ENCODE peak calls at places on chromosomes 3 and 15, in ten cellular contexts. Y, R, N, C, E, S, J, A, P and G are unnamed samples.

GRCh38 chr3:149542375-149543312 is 68.1 kb downstream of the TM4SF4 start:
- DNase-seq in J (no peak), P (peak), C (peak), S (peak), E (no peak), N (no peak), Y (no peak), R (no peak), A (peak), G (peak)

GRCh38 chr3:194852836-194853508 is 167.3 kb downstream of the FAM43A start:
- DNase-seq in P (no peak), Y (no peak), R (peak), A (no peak), E (no peak), N (no peak), S (no peak), J (no peak), C (no peak), G (peak)

GRCh38 chr15:33131880-33132279 is 62.6 kb downstream of the FMN1 start:
- DNase-seq in P (peak), C (peak), N (no peak), J (peak), Y (no peak), E (no peak), S (peak), R (no peak), A (peak), G (no peak)

GRCh38 chr3:2477635-2478034 is 379.0 kb downstream of the CNTN4 start:
- DNase-seq in Y (no peak), N (no peak), P (no peak), C (peak), J (no peak), E (no peak), A (no peak), S (no peak), R (peak), G (peak)

GRCh38 chr15:60328852-60329443 is 68.8 kb downstream of the ANXA2 start:
- DNase-seq in C (no peak), E (no peak), N (no peak), P (peak), R (peak), Y (no peak), J (peak), S (peak), A (peak), G (no peak)

GRCh38 chr3:142502187-142502985 is 54.5 kb upstream of the XRN1 start:
- DNase-seq in Y (no peak), C (no peak), A (no peak), N (no peak), P (no peak), J (no peak), S (peak), R (no peak), E (no peak), G (peak)

GRCh38 chr3:43691120-43692002 is 623 bp downstream of the ABHD5 start:
- DNase-seq in R (peak), A (peak), J (peak), C (peak), E (no peak), S (peak), P (peak), Y (no peak), N (peak), G (peak)

GRCh38 chr3:30835667-30836066 is 58.8 kb downstream of the GADL1 start:
- DNase-seq in A (no peak), Y (no peak), P (no peak), J (no peak), S (no peak), C (no peak), R (no peak), E (no peak), N (no peak), G (no peak)

GRCh38 chr3:144364797-144365196 is 393.2 kb downstream of the DIPK2A start:
- DNase-seq in C (no peak), A (no peak), P (peak), N (no peak), Y (no peak), E (no peak), S (peak), J (no peak), R (no peak), G (no peak)

GRCh38 chr3:165837058-165837525 is at the start of gene BCHE:
- DNase-seq in P (no peak), Y (no peak), A (peak), C (peak), S (no peak), E (no peak), J (peak), R (peak), N (peak), G (peak)

GRCh38 chr15:92393287-92393993 is at the start of gene ST8SIA2:
- DNase-seq in E (no peak), S (peak), A (peak), P (no peak), C (no peak), N (no peak), R (peak), J (peak), Y (no peak), G (peak)

GRCh38 chr3:41482134-41482533 is 282.8 kb downstream of the CTNNB1 start:
- DNase-seq in A (no peak), C (no peak), Y (no peak), P (no peak), S (no peak), R (no peak), J (no peak), E (no peak), N (no peak), G (peak)

GRCh38 chr3:149576071-149576564 is 81.7 kb downstream of the WWTR1 start:
- DNase-seq in J (no peak), Y (peak), A (peak), N (no peak), E (peak), C (peak), P (peak), R (peak), S (peak), G (peak)

GRCh38 chr3:159792070-159792469 is 196.6 kb upstream of the IL12A start:
- DNase-seq in R (no peak), S (peak), C (no peak), E (no peak), J (no peak), Y (no peak), A (no peak), P (no peak), N (peak), G (no peak)

GRCh38 chr15:74038707-74039655 is 43.4 kb downstream of the GOLGA6A start:
- DNase-seq in S (peak), R (no peak), C (no peak), N (no peak), A (peak), E (no peak), J (no peak), Y (no peak), P (peak), G (no peak)

GRCh38 chr3:124563376-124563775 is 166.9 kb upstream of the UMPS start:
- DNase-seq in S (peak), N (no peak), Y (no peak), E (no peak), P (no peak), J (no peak), C (no peak), A (no peak), R (no peak), G (no peak)

GRCh38 chr3:155946178-155946577 is 75.7 kb downstream of the GMPS start:
- DNase-seq in N (no peak), C (peak), Y (no peak), A (peak), E (no peak), P (peak), S (peak), R (no peak), J (no peak), G (no peak)

GRCh38 chr3:175941352-175941751 is 1082.2 kb downstream of the NAALADL2 start:
- DNase-seq in N (peak), Y (peak), C (peak), S (peak), A (peak), J (peak), P (peak), R (peak), E (no peak), G (peak)

GRCh38 chr15:101187820-101188516 is 63.9 kb downstream of the CHSY1 start:
- DNase-seq in Y (peak), C (peak), J (no peak), P (no peak), N (peak), R (no peak), S (peak), A (peak), E (no peak), G (peak)

GRCh38 chr15:25710184-25710583 is 152.9 kb downstream of the ATP10A start:
- DNase-seq in C (peak), J (peak), A (peak), S (peak), E (no peak), Y (no peak), P (no peak), R (peak), N (no peak), G (peak)

GRCh38 chr3:192128922-192129321 is 598.4 kb downstream of the FGF12 start:
- DNase-seq in N (no peak), Y (no peak), P (no peak), R (peak), A (no peak), J (no peak), E (no peak), S (no peak), C (no peak), G (peak)

GRCh38 chr3:161150001-161150525 is 44.9 kb upstream of the B3GALNT1 start:
- DNase-seq in C (no peak), P (no peak), A (peak), S (no peak), J (no peak), E (no peak), N (no peak), Y (no peak), R (no peak), G (no peak)

GRCh38 chr3:59424268-59425010 is 374.6 kb upstream of the CFAP20DC start:
- DNase-seq in E (no peak), S (peak), R (no peak), J (no peak), Y (peak), A (peak), N (no peak), P (peak), C (peak), G (peak)

GRCh38 chr3:126546013-126546412 is 12.7 kb downstream of the C3orf22 start:
- DNase-seq in C (no peak), S (no peak), P (no peak), N (no peak), J (no peak), A (no peak), Y (no peak), E (no peak), R (no peak), G (no peak)

GRCh38 chr3:32398531-32398930 is 6.9 kb downstream of the CMTM7 start:
- DNase-seq in N (peak), Y (peak), E (no peak), P (no peak), J (no peak), S (no peak), C (no peak), R (no peak), A (peak), G (no peak)

GRCh38 chr3:15327941-15328340 is 4.4 kb downstream of the SH3BP5 start:
- DNase-seq in R (peak), P (peak), Y (no peak), N (no peak), S (no peak), C (no peak), A (no peak), E (no peak), J (peak), G (peak)

GRCh38 chr3:153513236-153513635 is 351.2 kb downstream of the RAP2B start:
- DNase-seq in A (peak), J (peak), E (no peak), S (peak), N (no peak), C (peak), P (no peak), Y (peak), R (peak), G (no peak)

GRCh38 chr3:134376786-134377431 is 2.7 kb upstream of the AMOTL2 start:
- DNase-seq in P (no peak), E (no peak), Y (no peak), R (no peak), N (no peak), J (peak), C (no peak), A (no peak), S (no peak), G (no peak)